ENCODE peak calls at places on chromosome 20, in ten cellular contexts. B is neural crest cell, O is mammary epithelial cell, F is neural progenitor cell, S is left lung, V is A549, N is fibroblast of mammary gland, I is heart left ventricle, H is endothelial cell, R is prostate gland. X is an unnamed sample.

GRCh38 chr20:62819494-62820174 is 2.8 kb downstream of the COL9A3 start:
- DNase-seq in S (no peak), F (no peak), B (no peak), V (no peak), I (no peak), O (no peak), H (no peak), R (no peak), N (peak; percentile 69), X (no peak)

GRCh38 chr20:13638162-13638495 is 603 bp downstream of the TASP1 start:
- DNase-seq in B (no peak), F (peak; percentile 38), R (no peak), O (peak; percentile 41), S (no peak), V (peak; percentile 31), I (no peak), H (no peak), N (peak; percentile 25), X (no peak)

GRCh38 chr20:18007534-18008292 is 38.9 kb downstream of the MGME1 start:
- DNase-seq in B (no peak), I (peak; percentile 20), V (no peak), N (no peak), H (no peak), O (no peak), R (peak; percentile 24), F (no peak), S (no peak), X (no peak)

GRCh38 chr20:63882257-63883208 is 12.4 kb upstream of the DNAJC5 start:
- DNase-seq in F (no peak), S (no peak), B (no peak), O (no peak), R (no peak), H (no peak), N (no peak), V (no peak), I (no peak), X (no peak)

GRCh38 chr20:47691632-47692031 is 93.6 kb downstream of the SULF2 start:
- DNase-seq in O (peak; percentile 46), B (no peak), R (no peak), H (no peak), V (no peak), I (no peak), F (peak; percentile 29), N (peak; percentile 35), S (no peak), X (no peak)

GRCh38 chr20:8394308-8394945 is 262.4 kb downstream of the PLCB1 start:
- DNase-seq in R (no peak), S (no peak), O (peak; percentile 26), N (peak; percentile 80), H (no peak), F (no peak), I (no peak), B (no peak), V (no peak), X (no peak)

GRCh38 chr20:40763646-40764295 is 74.7 kb upstream of the MAFB start:
- DNase-seq in R (no peak), V (no peak), B (no peak), O (no peak), S (no peak), N (no peak), H (no peak), I (no peak), F (no peak), X (no peak)

GRCh38 chr20:3777726-3778629 is 3.3 kb downstream of the SPEF1 start:
- DNase-seq in F (peak; percentile 81), I (peak; percentile 69), O (peak; percentile 44), B (peak; percentile 37), H (peak; percentile 35), N (peak; percentile 41), S (peak; percentile 83), V (peak; percentile 66), R (no peak), X (peak; percentile 77)

GRCh38 chr20:62925420-62926228 is 681 bp downstream of the DIDO1 start:
- DNase-seq in I (peak; percentile 39), H (no peak), N (no peak), F (peak; percentile 61), R (no peak), S (no peak), O (peak; percentile 41), B (peak; percentile 25), V (peak; percentile 34), X (peak; percentile 66)

GRCh38 chr20:32902456-32903420 is 44.0 kb downstream of the EFCAB8 start:
- DNase-seq in S (peak; percentile 39), B (peak; percentile 63), R (peak; percentile 11), N (peak; percentile 51), O (peak; percentile 36), F (peak; percentile 77), H (peak; percentile 58), I (no peak), V (peak; percentile 58), X (peak; percentile 84)

GRCh38 chr20:62485062-62485700 is 9.4 kb upstream of the GATA5 start:
- DNase-seq in O (no peak), S (no peak), H (no peak), B (no peak), R (no peak), N (no peak), F (peak; percentile 46), V (no peak), I (no peak), X (no peak)

GRCh38 chr20:9103955-9104354 is 35.1 kb downstream of the PLCB4 start:
- DNase-seq in V (peak; percentile 42), H (no peak), O (peak; percentile 62), B (no peak), R (no peak), F (no peak), I (no peak), S (no peak), N (peak; percentile 23), X (no peak)

GRCh38 chr20:14889503-14890125 is 552.2 kb upstream of the FLRT3 start:
- DNase-seq in S (no peak), R (no peak), O (no peak), B (no peak), I (no peak), V (no peak), H (no peak), F (no peak), N (no peak), X (no peak)

GRCh38 chr20:63028461-63028921 is 21.7 kb upstream of the BHLHE23 start:
- DNase-seq in S (no peak), V (no peak), B (no peak), R (no peak), F (peak; percentile 23), H (no peak), I (no peak), N (no peak), O (no peak), X (no peak)

GRCh38 chr20:50335105-50335504 is 144.5 kb downstream of the CEBPB start:
- DNase-seq in S (no peak), H (peak; percentile 22), N (peak; percentile 62), R (no peak), O (peak; percentile 71), F (peak; percentile 71), B (no peak), I (no peak), V (peak; percentile 77), X (no peak)

GRCh38 chr20:52047811-52048302 is 143.7 kb downstream of the ZFP64 start:
- DNase-seq in N (peak; percentile 55), H (no peak), F (peak; percentile 57), B (no peak), S (no peak), I (peak; percentile 21), O (peak; percentile 33), R (no peak), V (no peak), X (peak; percentile 42)

GRCh38 chr20:38242848-38243449 is 17.6 kb downstream of the KIAA1755 start:
- DNase-seq in B (peak; percentile 26), V (peak; percentile 71), F (peak; percentile 17), N (peak; percentile 41), H (no peak), I (no peak), R (no peak), O (no peak), S (no peak), X (no peak)
- TF ChIP-seq CTCF in B (peak; percentile 61), V (peak; percentile 32), F (peak; percentile 70), N (peak; percentile 72), H (peak; percentile 87), I (no peak), R (no peak), O (peak; percentile 70), S (no peak), X (peak; percentile 12)

DNA sequence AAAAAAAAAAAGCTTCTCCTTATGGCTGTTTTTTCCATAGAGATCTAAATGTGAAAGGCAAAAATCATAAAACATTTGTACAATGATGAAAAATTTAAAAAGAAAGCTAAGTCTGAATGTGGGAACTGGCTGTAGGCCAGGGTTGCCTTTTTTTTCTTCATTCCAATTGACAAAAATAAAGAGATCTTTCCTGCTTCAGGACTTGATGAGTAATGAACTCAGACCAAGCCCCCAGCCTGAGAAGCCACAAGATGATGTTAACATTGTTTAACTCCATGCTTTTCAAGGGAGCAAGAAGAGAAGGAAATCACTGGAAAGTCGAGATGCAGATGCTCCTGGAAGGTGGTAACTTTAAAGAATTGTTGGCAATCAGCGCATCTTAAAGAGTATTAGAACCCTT is 41.4 kb downstream of the TRMT6 start:
- DNase-seq in O (no peak), S (no peak), F (no peak), N (no peak), V (no peak), I (no peak), B (no peak), R (no peak), H (no peak), X (no peak)
- TF ChIP-seq CTCF in O (no peak), S (no peak), F (no peak), N (no peak), V (no peak), I (no peak), B (no peak), R (no peak), H (no peak), X (no peak)

DNA sequence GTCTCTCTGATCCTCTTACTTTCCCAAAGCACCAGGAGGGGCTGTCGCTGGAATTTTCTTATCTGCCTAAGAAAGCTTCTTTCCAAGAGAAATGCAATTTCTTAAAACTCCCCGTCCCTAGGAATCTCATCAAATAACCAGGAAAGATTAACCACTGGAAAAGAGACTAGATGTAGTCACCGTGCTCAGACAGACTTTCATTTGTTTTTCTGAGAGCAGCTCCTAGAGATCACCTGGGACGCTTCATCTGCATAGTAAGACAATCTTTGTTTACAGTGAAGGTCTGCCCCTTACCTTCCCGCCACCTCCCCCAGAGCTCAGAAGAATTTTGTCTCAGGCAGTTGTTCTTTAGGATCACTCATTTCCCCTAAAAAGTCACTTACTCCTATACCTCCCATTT is 38.6 kb downstream of the PDYN start:
- DNase-seq in V (no peak), O (no peak), B (no peak), I (no peak), N (no peak), F (peak; percentile 25), R (no peak), S (no peak), H (no peak), X (no peak)
- TF ChIP-seq CTCF in V (no peak), O (no peak), B (no peak), I (no peak), N (no peak), F (no peak), R (no peak), S (no peak), H (no peak), X (no peak)

DNA sequence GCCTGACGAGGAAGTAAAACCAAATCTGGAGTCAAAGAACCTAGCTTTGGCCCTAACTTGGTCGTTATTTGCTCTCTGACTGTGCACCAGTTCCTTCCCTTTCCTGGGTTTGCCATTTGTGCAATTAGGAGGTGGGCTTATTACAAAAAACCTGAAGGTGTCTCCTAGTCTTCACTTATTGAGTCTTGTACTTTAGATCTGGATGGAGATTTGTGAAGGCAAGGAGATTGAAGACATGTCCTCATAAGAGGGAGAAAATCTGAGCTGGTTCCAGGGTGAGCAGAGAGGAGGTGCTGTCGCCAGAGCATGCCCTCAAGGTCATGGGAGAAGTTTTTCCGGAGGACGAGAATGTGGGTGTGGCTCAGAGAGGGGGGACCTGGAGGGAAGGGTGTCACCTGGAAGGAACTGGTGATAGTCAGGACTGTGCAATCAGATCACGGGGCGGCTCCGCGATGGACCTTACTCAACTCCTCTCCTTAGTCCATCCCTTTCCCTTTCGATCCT is 703 bp upstream of the ACSS2 start:
- DNase-seq in S (no peak), N (no peak), V (no peak), B (no peak), R (no peak), H (no peak), O (no peak), F (no peak), I (no peak), X (no peak)
- TF ChIP-seq CTCF in S (no peak), N (peak; percentile 22), V (peak; percentile 12), B (no peak), R (no peak), H (no peak), O (peak; percentile 12), F (peak; percentile 6), I (no peak), X (no peak)

X was measured in GM13976.